ENCODE peak calls at places on chromosomes 7 and 10, in six cellular contexts. J is H7, M is adipocyte, I is PC-9, N is uterus, V is tibial nerve. E is an unnamed sample.

GRCh38 chr10:5528989-5529701 is 4.4 kb downstream of the CALML3 start:
- DNase-seq in J (no peak), M (no peak), I (no peak), N (no peak), V (no peak), E (no peak)

GRCh38 chr10:123136806-123137642 is 1.3 kb downstream of the HMX3 start:
- DNase-seq in J (peak; percentile 85), M (peak; percentile 35), I (no peak), N (no peak), V (no peak), E (no peak)

GRCh38 chr7:122290476-122290875 is 14.1 kb downstream of the FEZF1 start:
- DNase-seq in J (no peak), M (no peak), I (no peak), N (no peak), V (no peak), E (no peak)

GRCh38 chr7:95723583-95724180 is 48.7 kb upstream of the DYNC1I1 start:
- DNase-seq in J (peak; percentile 58), M (peak; percentile 49), I (no peak), N (no peak), V (peak; percentile 25), E (peak; percentile 57)

GRCh38 chr7:94561841-94562514 is 52.4 kb downstream of the CASD1 start:
- DNase-seq in J (no peak), M (peak; percentile 15), I (no peak), N (no peak), V (no peak), E (peak; percentile 25)

GRCh38 chr10:89954787-89955566 is 253.6 kb downstream of the KIF20B start:
- DNase-seq in J (no peak), M (peak; percentile 52), I (no peak), N (no peak), V (no peak), E (peak; percentile 18)

GRCh38 chr10:110212119-110213006 is 5.0 kb downstream of the MXI1 start:
- DNase-seq in J (no peak), M (peak; percentile 17), I (no peak), N (no peak), V (peak; percentile 40), E (peak; percentile 22)

GRCh38 chr10:60446070-60446833 is 56.6 kb upstream of the ANK3 start:
- DNase-seq in J (no peak), M (peak; percentile 45), I (no peak), N (no peak), V (no peak), E (no peak)

GRCh38 chr10:103663802-103664201 is 170.3 kb downstream of the NEURL1 start:
- DNase-seq in J (no peak), M (peak; percentile 60), I (no peak), N (no peak), V (no peak), E (no peak)

GRCh38 chr10:33067481-33067880 is 109.5 kb upstream of the ITGB1 start:
- DNase-seq in J (no peak), M (peak; percentile 67), I (no peak), N (no peak), V (no peak), E (no peak)

GRCh38 chr10:15167411-15168295 is 840 bp downstream of the NMT2 start:
- DNase-seq in J (peak; percentile 87), M (peak; percentile 76), I (no peak), N (peak; percentile 43), V (peak; percentile 13), E (peak; percentile 62)

GRCh38 chr10:115895196-115895595 is 377.8 kb downstream of the GFRA1 start:
- DNase-seq in J (no peak), M (no peak), I (no peak), N (no peak), V (no peak), E (no peak)

GRCh38 chr10:57599440-57599839 is 668.3 kb downstream of the IPMK start:
- DNase-seq in J (no peak), M (no peak), I (no peak), N (no peak), V (no peak), E (no peak)

GRCh38 chr7:139708541-139708940 is 69.3 kb downstream of the HIPK2 start:
- DNase-seq in J (no peak), M (no peak), I (no peak), N (no peak), V (no peak), E (no peak)

GRCh38 chr7:156151658-156152057 is 339.4 kb upstream of the SHH start:
- DNase-seq in J (no peak), M (no peak), I (no peak), N (no peak), V (no peak), E (no peak)

GRCh38 chr7:17298840-17299476 is 506 bp downstream of the AHR start:
- DNase-seq in J (peak; percentile 68), M (peak; percentile 68), I (no peak), N (peak; percentile 23), V (peak; percentile 43), E (no peak)

GRCh38 chr10:122190553-122190952 is 80.5 kb upstream of the BTBD16 start:
- DNase-seq in J (no peak), M (no peak), I (no peak), N (peak; percentile 27), V (no peak), E (no peak)

GRCh38 chr10:110226926-110227641 is 19.7 kb downstream of the MXI1 start:
- DNase-seq in J (peak; percentile 75), M (peak; percentile 70), I (no peak), N (peak; percentile 74), V (no peak), E (peak; percentile 18)

GRCh38 chr7:86407291-86407690 is 236.4 kb upstream of the GRM3 start:
- DNase-seq in J (no peak), M (no peak), I (no peak), N (no peak), V (no peak), E (no peak)

GRCh38 chr7:36441344-36442022 is 51.8 kb downstream of the ANLN start:
- DNase-seq in J (peak; percentile 28), M (no peak), I (no peak), N (no peak), V (no peak), E (peak; percentile 6)

GRCh38 chr7:18689535-18689934 is 194.0 kb downstream of the HDAC9 start:
- DNase-seq in J (no peak), M (no peak), I (no peak), N (no peak), V (no peak), E (no peak)

GRCh38 chr10:125061557-125062243 is 98.7 kb downstream of the CTBP2 start:
- DNase-seq in J (no peak), M (no peak), I (no peak), N (no peak), V (no peak), E (no peak)

GRCh38 chr10:103612462-103613365 is 119.2 kb downstream of the NEURL1 start:
- DNase-seq in J (no peak), M (peak; percentile 66), I (no peak), N (no peak), V (no peak), E (peak; percentile 23)

DNA sequence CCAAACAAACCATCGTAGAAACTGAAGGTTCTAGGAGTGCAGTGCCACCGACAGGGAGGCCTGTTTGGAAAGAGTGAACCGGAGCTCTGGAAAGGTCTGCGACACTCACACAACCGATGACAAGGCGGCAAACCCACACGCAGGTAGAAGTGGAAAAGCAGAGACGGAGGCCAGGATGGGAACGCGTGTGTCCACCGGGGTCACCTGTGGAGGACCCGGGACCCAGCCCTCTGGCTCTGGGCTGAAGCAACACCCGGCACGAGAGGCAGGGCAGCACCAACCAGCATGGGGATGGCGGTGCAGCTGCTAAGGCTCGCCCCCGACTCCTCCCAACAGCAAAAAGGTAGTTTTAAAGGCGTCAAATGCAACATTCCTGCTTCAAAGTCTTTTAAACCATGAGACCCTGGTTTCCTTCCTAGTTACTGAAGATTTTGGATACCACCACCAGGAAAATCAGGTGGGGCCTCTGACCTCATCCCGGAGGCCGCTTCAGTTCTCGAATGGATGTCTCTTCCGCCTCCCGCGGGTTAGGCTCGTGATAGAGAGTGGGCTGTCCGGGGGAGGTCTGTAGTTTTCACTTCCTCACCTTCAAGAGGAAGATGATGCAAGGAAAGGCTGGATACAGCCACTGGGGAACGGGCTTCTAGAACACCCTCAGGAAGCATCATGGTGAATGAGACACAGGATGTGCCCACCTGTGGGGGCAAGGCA is 115.5 kb downstream of the SMURF1 start:
- DNase-seq in J (peak; percentile 46), M (no peak), I (no peak), N (no peak), V (no peak), E (no peak)
- H3K36me3 ChIP-seq in J (peaks cover 19% of the 10 kb centered on the region), M (peaks cover 54% of the 10 kb centered on the region), I (peaks cover 31% of the 10 kb centered on the region), N (no peaks in the 10 kb centered on the region), V (peaks cover 15% of the 10 kb centered on the region), E (peaks cover 25% of the 10 kb centered on the region)

GRCh38 chr10:1213707-1214675 is 157.8 kb downstream of the WDR37 start:
- DNase-seq in J (peak; percentile 21), M (no peak), I (no peak), N (no peak), V (no peak), E (no peak)
- H3K4me3 ChIP-seq in J (no peak overlapping the region), M (no peak overlapping the region), I (no peak overlapping the region), N (no peak overlapping the region), V (no peak overlapping the region), E (no peak overlapping the region)

GRCh38 chr7:100582041-100582579 is 3.8 kb downstream of the LRCH4 start:
- DNase-seq in J (no peak), M (no peak), I (no peak), N (no peak), V (no peak), E (no peak)

GRCh38 chr7:100583132-100584045 is 2.5 kb downstream of the LRCH4 start:
- DNase-seq in J (no peak), M (no peak), I (no peak), N (no peak), V (peak; percentile 58), E (peak; percentile 51)

GRCh38 chr7:100584046-100584676 is 1.8 kb downstream of the LRCH4 start:
- DNase-seq in J (no peak), M (peak; percentile 38), I (no peak), N (no peak), V (no peak), E (no peak)

GRCh38 chr7:100580466-100581283 is 5.3 kb downstream of the LRCH4 start:
- DNase-seq in J (no peak), M (no peak), I (no peak), N (no peak), V (no peak), E (no peak)

GRCh38 chr7:100582650-100583049 is 3.3 kb downstream of the LRCH4 start:
- DNase-seq in J (no peak), M (no peak), I (no peak), N (no peak), V (no peak), E (no peak)
- H3K36me3 ChIP-seq in J (peaks cover 21% of the 10 kb centered on the region), M (peaks cover 44% of the 10 kb centered on the region), I (peaks cover 10% of the 10 kb centered on the region), N (no peaks in the 10 kb centered on the region), V (peaks cover 35% of the 10 kb centered on the region), E (peaks cover 33% of the 10 kb centered on the region)

GRCh38 chr10:100355069-100355468 is 8.0 kb downstream of the SCD start:
- DNase-seq in J (no peak), M (no peak), I (no peak), N (no peak), V (no peak), E (no peak)
- H3K4me3 ChIP-seq in J (no peak overlapping the region), M (no peak overlapping the region), I (no peak overlapping the region), N (no peak overlapping the region), V (no peak overlapping the region), E (no peak overlapping the region)

E was measured in bronchial epithelial cell.